ENCODE peak calls at places on chromosomes 7 and 10, in nine cellular contexts. D is body of pancreas; J is heart right ventricle; W is tibial nerve; N is CD4-positive, alpha-beta T cell; C is HCT116; E is dorsolateral prefrontal cortex; S is uterus; V is IMR-90. M is an unnamed sample.

GRCh38 chr7:131602304-131602993 is 46.0 kb upstream of the PODXL start:
- DNase-seq in S (no peak), N (no peak), D (no peak), C (no peak), V (no peak), W (no peak), J (no peak), E (no peak), M (no peak)

GRCh38 chr10:102503264-102504178 is at the start of gene SUFU:
- DNase-seq in S (peak; percentile 99), E (peak; percentile 97), V (peak; percentile 99), J (peak; percentile 99), C (peak; percentile 100), N (peak; percentile 97), D (peak; percentile 100), W (peak; percentile 100), M (peak; percentile 93)

GRCh38 chr10:75926763-75927162 is 495.3 kb downstream of the LRMDA start:
- DNase-seq in D (peak; percentile 61), C (peak; percentile 24), E (no peak), J (no peak), V (peak; percentile 19), S (peak; percentile 43), W (no peak), N (no peak), M (no peak)

GRCh38 chr10:93070378-93071176 is 3.1 kb upstream of the CYP26A1 start:
- DNase-seq in C (no peak), N (no peak), S (no peak), E (no peak), D (no peak), J (no peak), V (no peak), W (no peak), M (no peak)

GRCh38 chr7:55144333-55144954 is 125.6 kb downstream of the EGFR start:
- DNase-seq in C (no peak), E (no peak), S (no peak), W (no peak), V (no peak), D (no peak), N (no peak), J (no peak), M (no peak)

GRCh38 chr7:37510043-37510634 is 61.5 kb upstream of the ELMO1 start:
- DNase-seq in J (no peak), S (no peak), E (no peak), D (no peak), V (no peak), N (peak; percentile 3), C (no peak), W (no peak), M (no peak)

GRCh38 chr10:69130251-69130650 is 6.3 kb downstream of the VPS26A start:
- DNase-seq in V (peak; percentile 40), J (no peak), C (no peak), S (no peak), D (no peak), N (no peak), W (no peak), E (no peak), M (no peak)

GRCh38 chr10:131929122-131929845 is 28.5 kb downstream of the PPP2R2D start:
- DNase-seq in W (no peak), D (no peak), E (no peak), S (no peak), N (no peak), C (no peak), J (no peak), V (no peak), M (no peak)

GRCh38 chr7:143494622-143495021 is 16.9 kb downstream of the TAS2R41 start:
- DNase-seq in D (no peak), V (peak; percentile 45), C (no peak), J (no peak), S (no peak), E (no peak), N (no peak), W (no peak), M (no peak)

GRCh38 chr7:139521439-139521838 is 2.0 kb upstream of the CLEC2L start:
- DNase-seq in D (no peak), V (no peak), W (no peak), S (no peak), C (no peak), N (no peak), J (no peak), E (no peak), M (no peak)

GRCh38 chr10:101287922-101288638 is 58.8 kb upstream of the LBX1 start:
- DNase-seq in D (no peak), E (peak; percentile 61), V (peak; percentile 20), S (no peak), J (no peak), W (no peak), C (peak; percentile 41), N (no peak), M (no peak)

GRCh38 chr10:63901916-63902315 is 380.7 kb downstream of the REEP3 start:
- DNase-seq in W (no peak), S (no peak), D (no peak), E (no peak), J (no peak), N (no peak), V (no peak), C (no peak), M (no peak)

GRCh38 chr7:2934211-2934731 is 90.2 kb upstream of the GNA12 start:
- DNase-seq in C (peak; percentile 8), E (peak; percentile 33), D (no peak), W (no peak), J (no peak), N (no peak), V (peak; percentile 70), S (no peak), M (no peak)

GRCh38 chr7:84697506-84697905 is 489.4 kb downstream of the SEMA3D start:
- DNase-seq in S (no peak), E (no peak), D (no peak), W (no peak), C (no peak), J (no peak), V (peak; percentile 96), N (no peak), M (no peak)

GRCh38 chr10:103855852-103856496 is 598 bp upstream of the SH3PXD2A start:
- DNase-seq in S (no peak), W (no peak), V (no peak), C (no peak), N (no peak), J (no peak), E (no peak), D (no peak), M (no peak)

GRCh38 chr10:103856497-103857175 is 1.3 kb upstream of the SH3PXD2A start:
- DNase-seq in V (no peak), C (no peak), S (no peak), D (no peak), W (no peak), J (no peak), E (no peak), N (no peak), M (no peak)

GRCh38 chr10:103854265-103854686 is 1.1 kb downstream of the SH3PXD2A start:
- DNase-seq in C (no peak), E (no peak), N (no peak), J (peak; percentile 52), S (no peak), D (no peak), W (no peak), V (no peak), M (no peak)

GRCh38 chr10:103854687-103855423 is 521 bp downstream of the SH3PXD2A start:
- DNase-seq in J (peak; percentile 76), V (peak; percentile 24), D (no peak), C (no peak), E (peak; percentile 70), W (no peak), N (no peak), S (peak; percentile 72), M (no peak)

GRCh38 chr10:103855424-103855823 is at the start of gene SH3PXD2A:
- DNase-seq in E (peak; percentile 64), C (no peak), J (peak; percentile 68), W (no peak), N (no peak), S (no peak), D (peak; percentile 48), V (no peak), M (no peak)
- H3K27ac ChIP-seq in E (peak within 1 kb of the TSS; percentile 59), C (no peak within 1 kb of the TSS), J (peak within 1 kb of the TSS; percentile 53), W (peak within 1 kb of the TSS; percentile 97), N (no peak within 1 kb of the TSS), S (peak within 1 kb of the TSS; percentile 74), D (peak within 1 kb of the TSS; percentile 40), V (peak within 1 kb of the TSS; percentile 44), M (peak within 1 kb of the TSS; percentile 91)

GRCh38 chr7:17929647-17930395 is 10.5 kb downstream of the SNX13 start:
- DNase-seq in D (no peak), J (no peak), E (no peak), W (no peak), V (no peak), C (no peak), N (no peak), S (no peak), M (no peak)
- H3K27ac ChIP-seq in D (no peak overlapping the region), J (no peak overlapping the region), E (no peak overlapping the region), W (no peak overlapping the region), V (no peak overlapping the region), C (no peak overlapping the region), N (no peak overlapping the region), S (no peak overlapping the region), M (no peak overlapping the region)

DNA sequence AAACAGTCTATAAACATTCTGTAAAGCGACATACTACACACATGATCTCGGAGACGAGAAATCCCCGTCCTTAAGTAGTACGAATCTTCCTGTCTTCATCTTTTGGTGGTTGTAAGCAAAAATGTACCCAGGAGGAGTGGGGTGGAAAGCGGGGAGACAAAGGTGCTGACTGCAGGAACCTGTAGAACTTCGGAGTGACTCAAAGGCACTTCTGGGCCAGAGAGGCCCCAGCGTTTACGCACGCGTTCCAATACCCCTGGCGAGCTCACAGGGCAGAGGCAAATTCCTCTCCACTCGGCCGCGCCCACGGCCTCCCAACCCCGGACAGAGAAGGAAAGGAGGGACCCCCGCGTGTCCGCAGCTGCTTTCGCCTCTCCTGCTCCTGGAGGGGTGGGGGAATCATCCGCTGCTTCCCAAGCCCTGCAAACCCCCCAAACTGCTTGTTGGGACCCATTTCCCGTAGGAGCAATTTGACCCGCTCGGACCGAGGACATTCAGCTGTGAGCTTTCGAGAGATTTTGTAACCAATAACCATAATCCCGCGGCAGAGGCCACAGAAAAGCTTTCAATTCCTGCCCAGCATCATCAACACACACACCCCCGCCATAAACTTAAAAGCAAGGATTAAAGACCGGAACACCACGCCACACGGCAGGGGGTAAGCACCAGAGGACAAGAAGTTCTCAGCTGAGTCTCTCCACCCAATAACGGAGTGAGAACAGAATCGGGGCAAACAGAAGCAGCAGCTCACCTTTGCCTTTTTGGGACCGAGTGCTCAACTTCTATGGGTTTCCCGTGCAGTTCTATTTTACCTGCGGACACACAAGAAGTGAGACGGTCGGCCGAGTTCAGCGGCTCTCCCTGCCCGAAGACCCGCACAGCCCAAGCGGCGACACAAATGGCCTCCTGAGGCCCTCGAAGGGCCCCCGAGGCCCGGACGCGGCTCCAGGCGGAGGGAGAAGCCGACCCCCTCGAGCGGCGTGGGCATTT is 2.3 kb downstream of the IGF2BP3 start:
- DNase-seq in S (no peak), N (no peak), J (no peak), D (no peak), W (no peak), E (no peak), C (no peak), V (peak; percentile 68), M (no peak)
- H3K27ac ChIP-seq in S (no peak overlapping the region), N (no peak overlapping the region), J (no peak overlapping the region), D (no peak overlapping the region), W (no peak overlapping the region), E (no peak overlapping the region), C (peak overlapping the region; percentile 97), V (peak overlapping the region; percentile 86), M (no peak overlapping the region)

DNA sequence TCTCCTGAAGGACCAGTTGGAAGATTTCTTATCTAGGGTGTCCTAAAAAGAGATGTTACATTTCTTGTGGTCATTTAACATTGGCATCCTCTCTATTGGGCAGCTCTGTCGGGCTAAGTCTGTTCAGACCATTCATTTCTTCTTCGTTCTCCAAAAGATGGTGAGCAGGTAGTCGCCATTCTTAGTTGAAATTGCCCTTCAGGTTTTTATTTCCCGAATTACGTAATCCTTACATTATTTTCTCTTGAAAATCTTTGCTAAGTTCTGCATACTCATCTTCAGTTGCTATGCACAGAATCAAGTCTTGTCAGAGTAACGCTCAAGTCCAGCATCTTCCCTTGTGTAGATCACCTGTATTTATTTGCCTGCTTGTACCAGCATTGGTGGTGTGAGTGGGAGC is 53.6 kb downstream of the DAGLB start:
- DNase-seq in N (no peak), C (no peak), D (no peak), W (no peak), S (no peak), E (no peak), J (no peak), V (no peak), M (no peak)
- H3K27ac ChIP-seq in N (no peak overlapping the region), C (peak overlapping the region; percentile 60), D (no peak overlapping the region), W (peak overlapping the region; percentile 80), S (peak overlapping the region; percentile 46), E (peak overlapping the region; percentile 20), J (peak overlapping the region; percentile 69), V (no peak overlapping the region), M (peak overlapping the region; percentile 92)